ENCODE peak calls at places on chromosomes 5 and 9, in six cellular contexts. R is A172; Q is LHCN-M2; A is endothelial cell; C is germinal center; B is activated T-cell treated with anti-CD3 and anti-CD28 coated beads, Interleukin-2, amount 50 U/mL, for 1 hour. G is an unnamed sample.

GRCh38 chr9:128685636-128686489 is 3.2 kb upstream of the SET start:
- DNase-seq in C (peak; percentile 50), B (no peak), R (no peak), Q (no peak), A (no peak), G (peak; percentile 27)

GRCh38 chr9:89527084-89527483 is 29.2 kb upstream of the SEMA4D start:
- DNase-seq in R (no peak), A (no peak), B (no peak), Q (no peak), C (no peak), G (peak; percentile 93)

GRCh38 chr5:124790261-124790894 is 43.9 kb upstream of the ZNF608 start:
- DNase-seq in R (peak; percentile 51), Q (peak; percentile 90), C (no peak), A (no peak), B (no peak), G (no peak)

GRCh38 chr5:98904786-98905185 is 24.0 kb downstream of the CHD1 start:
- DNase-seq in Q (peak; percentile 12), A (no peak), B (no peak), R (peak; percentile 56), C (no peak), G (no peak)

GRCh38 chr5:38783011-38783551 is 62.7 kb upstream of the OSMR start:
- DNase-seq in B (no peak), Q (peak; percentile 97), C (no peak), R (peak; percentile 96), A (no peak), G (no peak)

GRCh38 chr9:27362447-27363210 is 65.7 kb upstream of the EQTN start:
- DNase-seq in Q (no peak), C (no peak), B (no peak), R (no peak), A (no peak), G (no peak)

GRCh38 chr5:52893105-52893504 is 96.0 kb upstream of the ITGA2 start:
- DNase-seq in Q (peak; percentile 77), B (no peak), A (no peak), R (no peak), C (no peak), G (no peak)

GRCh38 chr9:120889606-120890396 is 12.8 kb upstream of the PHF19 start:
- DNase-seq in C (no peak), Q (no peak), R (no peak), A (no peak), B (no peak), G (no peak)

GRCh38 chr5:134549714-134550113 is 24.2 kb downstream of the JADE2 start:
- DNase-seq in Q (peak; percentile 27), C (peak; percentile 44), A (no peak), R (peak; percentile 43), B (no peak), G (no peak)

GRCh38 chr9:126146254-126147145 is 180.1 kb upstream of the MVB12B start:
- DNase-seq in Q (peak; percentile 41), C (peak; percentile 50), R (peak; percentile 19), B (no peak), A (peak; percentile 48), G (no peak)

GRCh38 chr9:135478858-135479468 is 619 bp upstream of the PPP1R26 start:
- DNase-seq in Q (no peak), A (peak; percentile 37), C (peak; percentile 12), B (peak; percentile 30), R (no peak), G (no peak)

GRCh38 chr9:91711755-91712591 is 238.1 kb downstream of the ROR2 start:
- DNase-seq in R (peak; percentile 52), C (peak; percentile 83), Q (peak; percentile 17), A (no peak), B (no peak), G (peak; percentile 88)

GRCh38 chr5:110105692-110106091 is 416.0 kb downstream of the MAN2A1 start:
- DNase-seq in C (no peak), R (no peak), B (no peak), A (no peak), Q (peak; percentile 71), G (no peak)

GRCh38 chr9:130915096-130915447 is 18.5 kb upstream of the QRFP start:
- DNase-seq in B (no peak), A (no peak), Q (no peak), C (no peak), R (no peak), G (no peak)

GRCh38 chr9:105280730-105281129 is 36.3 kb downstream of the SLC44A1 start:
- DNase-seq in A (no peak), Q (peak; percentile 72), C (no peak), B (no peak), R (no peak), G (peak; percentile 19)

GRCh38 chr9:136018257-136019031 is 57.3 kb upstream of the UBAC1 start:
- DNase-seq in R (no peak), C (no peak), B (no peak), Q (no peak), A (no peak), G (no peak)

GRCh38 chr9:121286973-121287721 is 19.2 kb downstream of the GSN start:
- DNase-seq in A (peak; percentile 59), Q (peak; percentile 99), B (no peak), C (no peak), R (peak; percentile 98), G (peak; percentile 71)

GRCh38 chr9:104028827-104029226 is 65.3 kb upstream of the SMC2 start:
- DNase-seq in C (no peak), R (no peak), Q (no peak), B (no peak), A (no peak), G (no peak)

GRCh38 chr9:128245293-128246151 is 30.3 kb downstream of the GOLGA2 start:
- DNase-seq in Q (no peak), A (peak; percentile 56), C (no peak), R (peak; percentile 68), B (no peak), G (peak; percentile 60)

GRCh38 chr9:120781236-120781635 is 12.0 kb downstream of the FBXW2 start:
- DNase-seq in Q (no peak), B (no peak), C (no peak), R (no peak), A (no peak), G (no peak)

GRCh38 chr9:129145841-129146292 is 32.2 kb downstream of the IER5L start:
- DNase-seq in B (no peak), Q (peak; percentile 88), R (peak; percentile 86), C (no peak), A (no peak), G (no peak)